ENCODE peak calls at places on chromosomes 7 and 10, in six cellular contexts. V, Z, H, L, I and Y are unnamed samples. For H3K36me3 and H3K27me3, the result is how much of the 10 kb centered on the place peaks cover.

GRCh38 chr10:87579563-87579962 is 74.9 kb downstream of the MINPP1 start:
- DNase-seq in L (no peak), V (no peak), I (no peak), H (no peak), Z (no peak), Y (no peak)

GRCh38 chr10:71220689-71221540 is 8.5 kb downstream of the UNC5B start:
- DNase-seq in I (no peak), H (no peak), L (no peak), V (no peak), Z (no peak), Y (no peak)

GRCh38 chr7:90222811-90223725 is 11.5 kb downstream of the STEAP2 start:
- DNase-seq in I (no peak), Z (no peak), H (peak), L (peak), V (peak), Y (peak)

GRCh38 chr10:61050120-61050745 is 106.2 kb upstream of the RHOBTB1 start:
- DNase-seq in I (no peak), V (no peak), L (no peak), H (no peak), Z (no peak), Y (no peak)

GRCh38 chr7:51249187-51249945 is 67.2 kb downstream of the COBL start:
- DNase-seq in V (no peak), L (peak), I (no peak), Z (no peak), H (peak), Y (no peak)

GRCh38 chr10:123891147-123892011 is at the start of gene CPXM2:
- DNase-seq in I (no peak), H (no peak), V (no peak), L (no peak), Z (no peak), Y (no peak)

GRCh38 chr10:18117272-18117671 is 23.0 kb upstream of the CACNB2 start:
- DNase-seq in Z (no peak), L (no peak), H (no peak), V (no peak), I (no peak), Y (no peak)

GRCh38 chr10:116836087-116836486 is 13.2 kb upstream of the ENO4 start:
- DNase-seq in L (no peak), H (no peak), I (no peak), Z (no peak), V (no peak), Y (no peak)

GRCh38 chr7:50822716-50823115 is 40.0 kb upstream of the GRB10 start:
- DNase-seq in L (no peak), Z (no peak), V (no peak), H (no peak), I (no peak), Y (no peak)

DNA sequence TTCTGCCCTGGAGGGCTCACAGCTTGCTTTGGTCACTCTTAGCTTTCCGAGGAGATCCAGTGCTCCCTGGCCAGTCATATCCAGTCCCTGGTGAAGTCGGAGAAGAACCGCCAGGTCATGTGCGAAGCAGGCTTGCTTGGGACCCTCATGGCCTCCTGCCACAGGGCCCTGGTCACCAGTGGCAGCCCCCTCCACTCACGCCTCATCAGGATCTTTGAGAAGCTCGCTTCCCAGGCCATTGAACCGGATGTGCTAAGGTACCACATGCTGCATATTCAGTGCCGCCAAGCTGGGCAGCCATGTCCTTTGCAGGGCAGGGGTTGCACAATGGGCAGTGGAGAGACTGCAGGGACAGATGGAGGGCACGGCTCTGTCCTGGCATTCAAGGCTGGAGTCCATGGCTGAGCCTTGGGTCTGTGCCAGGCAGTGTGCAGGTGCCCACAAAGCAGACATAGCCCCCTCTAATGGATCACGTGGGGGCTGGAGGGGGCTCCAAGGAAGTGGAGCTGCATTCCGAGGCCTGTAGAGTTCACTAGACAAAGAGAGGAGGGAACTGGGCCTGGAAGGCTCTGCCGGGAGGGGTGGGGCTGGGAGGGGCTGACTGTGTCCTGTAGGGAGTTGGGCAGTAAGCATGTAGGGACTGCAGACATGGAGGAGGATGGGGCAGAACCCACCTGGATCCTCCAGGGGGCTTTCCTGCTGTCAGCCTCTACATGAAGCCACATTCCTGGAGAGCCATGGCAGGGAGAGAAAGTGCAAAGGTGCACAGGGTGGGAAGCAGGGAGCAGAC is 89.9 kb downstream of the WDFY4 start:
- DNase-seq in I (no peak), V (no peak), L (no peak), H (no peak), Z (no peak), Y (no peak)
- H3K36me3 ChIP-seq in I (half or more), V (under half), L (under half), H (under half), Z (under half), Y (under half)

GRCh38 chr10:70048309-70048708 is 4.3 kb upstream of the MACROH2A2 start:
- DNase-seq in V (peak), H (no peak), Z (no peak), I (no peak), L (no peak), Y (no peak)
- H3K27me3 ChIP-seq in V (under half), H (under half), Z (under half), I (under half), L (under half), Y (under half)

GRCh38 chr7:16697507-16698199 is 51.7 kb downstream of the BZW2 start:
- DNase-seq in L (no peak), H (no peak), Z (no peak), I (no peak), V (no peak), Y (no peak)

GRCh38 chr7:16698200-16698910 is 52.4 kb downstream of the BZW2 start:
- DNase-seq in L (no peak), V (no peak), H (no peak), Z (no peak), I (no peak), Y (no peak)

DNA sequence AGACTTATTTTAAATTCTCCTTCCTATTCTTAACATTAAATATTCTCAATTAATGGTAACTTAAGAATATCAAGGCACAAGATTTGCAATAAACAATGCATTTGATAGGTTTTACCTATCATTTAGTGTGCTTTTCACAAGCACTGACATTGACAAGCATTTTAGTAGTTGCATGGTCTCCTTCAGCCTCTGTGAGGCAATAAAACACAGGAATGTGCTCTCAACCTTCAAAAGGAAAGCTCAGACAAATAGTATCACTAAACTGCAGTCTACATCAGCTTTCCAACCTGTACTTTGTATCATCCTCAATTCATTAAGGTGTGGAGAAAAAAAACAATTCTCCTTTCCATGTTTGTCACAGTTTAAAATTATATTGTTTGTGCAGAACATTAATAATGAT is 51.1 kb upstream of the TSPAN13 start:
- DNase-seq in I (no peak), V (peak), H (no peak), Z (no peak), L (no peak), Y (no peak)
- TF ChIP-seq CTCF in I (no peak), V (no peak), H (no peak), Z (no peak), L (no peak), Y (peak)

GRCh38 chr7:96695581-96695980 is 14.1 kb downstream of the SEM1 start:
- DNase-seq in V (no peak), I (no peak), L (no peak), H (no peak), Z (no peak), Y (no peak)
- H3K36me3 ChIP-seq in V (under half), I (under half), L (under half), H (under half), Z (under half), Y (under half)

GRCh38 chr10:16386855-16387254 is 50.0 kb upstream of the PTER start:
- DNase-seq in Z (no peak), I (no peak), V (no peak), H (no peak), L (no peak), Y (no peak)

GRCh38 chr10:16384064-16384463 is 52.7 kb upstream of the PTER start:
- DNase-seq in V (no peak), I (no peak), H (no peak), Z (no peak), L (no peak), Y (no peak)

GRCh38 chr10:16381083-16381482 is 55.7 kb upstream of the PTER start:
- DNase-seq in V (peak), Z (no peak), H (peak), L (peak), I (no peak), Y (no peak)
- H3K27me3 ChIP-seq in V (under half), Z (under half), H (under half), L (under half), I (under half), Y (under half)

GRCh38 chr10:79178614-79179403 is 110.0 kb downstream of the ZMIZ1 start:
- DNase-seq in Z (no peak), V (no peak), H (no peak), L (no peak), I (peak), Y (no peak)

GRCh38 chr10:79178070-79178576 is 109.4 kb downstream of the ZMIZ1 start:
- DNase-seq in I (no peak), H (no peak), V (no peak), L (no peak), Z (no peak), Y (no peak)

GRCh38 chr10:79180619-79181221 is 112.0 kb downstream of the ZMIZ1 start:
- DNase-seq in H (no peak), I (no peak), Z (no peak), V (no peak), L (peak), Y (no peak)

GRCh38 chr10:79181227-79181626 is 112.5 kb downstream of the ZMIZ1 start:
- DNase-seq in V (no peak), I (no peak), H (no peak), Z (no peak), L (no peak), Y (no peak)

GRCh38 chr10:79179404-79180309 is 110.9 kb downstream of the ZMIZ1 start:
- DNase-seq in I (no peak), Z (no peak), H (no peak), L (no peak), V (no peak), Y (no peak)
- TF ChIP-seq CTCF in I (no peak), Z (no peak), H (no peak), L (no peak), V (peak), Y (no peak)

DNA sequence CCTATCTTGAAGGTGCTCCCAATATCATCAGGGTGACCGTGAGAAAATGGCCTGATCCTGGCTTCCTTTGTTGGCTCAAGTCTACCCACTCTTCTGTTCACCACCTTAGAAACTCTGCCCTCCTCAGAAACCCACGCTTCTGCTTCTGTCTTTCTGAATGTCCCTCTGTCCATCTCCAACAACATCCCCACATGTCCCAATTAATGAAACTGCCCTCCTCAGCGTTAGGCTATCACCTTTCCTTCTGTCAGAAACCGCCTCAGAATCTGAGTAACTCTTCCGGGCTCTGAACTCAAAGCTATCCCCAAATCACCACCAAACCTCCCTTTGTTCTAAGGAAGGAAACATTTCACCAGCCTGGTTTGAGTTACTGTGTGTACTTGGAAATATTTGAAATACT is 315.8 kb upstream of the ZNF32 start:
- DNase-seq in I (no peak), H (no peak), L (no peak), Z (no peak), V (no peak), Y (no peak)
- H3K36me3 ChIP-seq in I (under half), H (under half), L (under half), Z (under half), V (under half), Y (under half)

GRCh38 chr7:28407643-28408042 is 4.7 kb upstream of the CREB5 start:
- DNase-seq in Z (peak), L (peak), V (no peak), I (no peak), H (peak), Y (peak)
- H3K27me3 ChIP-seq in Z (half or more), L (under half), V (under half), I (under half), H (under half), Y (under half)

GRCh38 chr7:12386237-12386839 is 17.3 kb downstream of the VWDE start:
- DNase-seq in Z (no peak), I (no peak), H (no peak), V (no peak), L (no peak), Y (no peak)

GRCh38 chr7:12385364-12385786 is 18.3 kb downstream of the VWDE start:
- DNase-seq in L (no peak), Z (no peak), H (no peak), V (no peak), I (no peak), Y (no peak)

GRCh38 chr7:12391922-12392615 is 11.6 kb downstream of the VWDE start:
- DNase-seq in Z (no peak), V (no peak), I (no peak), H (peak), L (no peak), Y (no peak)

GRCh38 chr7:12389089-12389700 is 14.5 kb downstream of the VWDE start:
- DNase-seq in Z (peak), V (peak), H (peak), L (peak), I (no peak), Y (peak)
- TF ChIP-seq CTCF in Z (peak), V (peak), H (peak), L (peak), I (peak), Y (peak)